ENCODE peak calls at places on chromosome 18, in seven cellular contexts. L is heart right ventricle, Z is prostate gland, F is upper lobe of right lung, T is heart left ventricle, D is colonic mucosa, K is adrenal gland. C is an unnamed sample.
A peak's percentile ranks its signal among the peaks of the same experiment; 100 is the strongest.

GRCh38 chr18:37497836-37498518 is 67.6 kb downstream of the CELF4 start:
- DNase-seq in K (no peak), L (no peak), D (no peak), F (no peak), T (no peak), Z (no peak), C (no peak)

GRCh38 chr18:6021341-6022088 is 126.2 kb upstream of the TMEM200C start:
- DNase-seq in D (no peak), Z (no peak), F (no peak), K (no peak), L (no peak), T (no peak), C (no peak)

GRCh38 chr18:22322251-22322691 is 95.4 kb downstream of the CTAGE1 start:
- DNase-seq in T (peak; percentile 61), K (peak; percentile 80), D (no peak), F (no peak), L (no peak), Z (no peak), C (no peak)

GRCh38 chr18:8358066-8358795 is 251.0 kb upstream of the RAB12 start:
- DNase-seq in F (no peak), D (no peak), Z (no peak), K (no peak), L (no peak), T (no peak), C (no peak)

GRCh38 chr18:54393648-54394294 is 36.1 kb downstream of the C18orf54 start:
- DNase-seq in L (no peak), T (no peak), F (no peak), Z (no peak), K (no peak), D (peak; percentile 41), C (no peak)

GRCh38 chr18:3604626-3605408 is 154.8 kb downstream of the TGIF1 start:
- DNase-seq in F (no peak), T (no peak), D (no peak), K (no peak), L (no peak), Z (no peak), C (no peak)

GRCh38 chr18:36638224-36638623 is 190.6 kb downstream of the TPGS2 start:
- DNase-seq in T (no peak), D (no peak), F (no peak), Z (no peak), K (no peak), L (no peak), C (no peak)

GRCh38 chr18:61749031-61749430 is 143.8 kb downstream of the RNF152 start:
- DNase-seq in L (no peak), F (no peak), Z (no peak), T (no peak), D (no peak), K (no peak), C (no peak)

GRCh38 chr18:34114996-34115395 is 109.7 kb downstream of the NOL4 start:
- DNase-seq in Z (no peak), L (no peak), K (no peak), D (no peak), F (no peak), T (no peak), C (no peak)

GRCh38 chr18:22667616-22668422 is 250.1 kb upstream of the CTAGE1 start:
- DNase-seq in Z (no peak), D (no peak), K (no peak), F (no peak), L (no peak), T (no peak), C (no peak)

GRCh38 chr18:78741381-78742340 is 238.0 kb upstream of the SALL3 start:
- DNase-seq in D (no peak), T (no peak), K (no peak), L (no peak), F (no peak), Z (no peak), C (no peak)

GRCh38 chr18:50340078-50340477 is 34.8 kb upstream of the SKA1 start:
- DNase-seq in D (no peak), Z (no peak), F (peak; percentile 62), K (no peak), T (no peak), L (no peak), C (no peak)

GRCh38 chr18:58596265-58596681 is 32.6 kb downstream of the ALPK2 start:
- DNase-seq in L (peak; percentile 31), F (no peak), T (peak; percentile 63), K (no peak), Z (no peak), D (no peak), C (peak; percentile 15)

GRCh38 chr18:76098728-76099514 is 396.1 kb downstream of the ZNF516 start:
- DNase-seq in L (no peak), K (no peak), D (no peak), F (no peak), T (no peak), Z (no peak), C (no peak)

GRCh38 chr18:52897611-52898010 is 557.6 kb downstream of the DCC start:
- DNase-seq in Z (no peak), D (no peak), T (no peak), F (no peak), K (no peak), L (no peak), C (no peak)

GRCh38 chr18:42041793-42042192 is 86.8 kb downstream of the PIK3C3 start:
- DNase-seq in T (no peak), L (no peak), Z (no peak), K (no peak), F (no peak), D (no peak), C (no peak)

GRCh38 chr18:26802330-26803200 is 62.9 kb downstream of the AQP4 start:
- DNase-seq in F (no peak), Z (no peak), L (no peak), K (no peak), T (no peak), D (no peak), C (no peak)

GRCh38 chr18:26424428-26425147 is 123.8 kb downstream of the KCTD1 start:
- DNase-seq in D (no peak), T (no peak), Z (no peak), L (no peak), F (no peak), K (no peak), C (no peak)

GRCh38 chr18:13006731-13007550 is 15.8 kb downstream of the CEP192 start:
- DNase-seq in T (no peak), K (no peak), Z (no peak), D (no peak), F (no peak), L (no peak), C (no peak)

GRCh38 chr18:12998332-12999060 is 7.3 kb downstream of the CEP192 start:
- DNase-seq in D (no peak), K (no peak), Z (no peak), L (no peak), T (no peak), F (no peak), C (no peak)

GRCh38 chr18:13005289-13005688 is 14.1 kb downstream of the CEP192 start:
- DNase-seq in D (no peak), Z (no peak), K (no peak), T (no peak), F (no peak), L (no peak), C (no peak)

GRCh38 chr18:13003466-13003896 is 12.3 kb downstream of the CEP192 start:
- DNase-seq in F (no peak), T (peak; percentile 35), K (no peak), L (no peak), D (peak; percentile 24), Z (peak; percentile 23), C (peak; percentile 34)

GRCh38 chr18:13004316-13004879 is 13.2 kb downstream of the CEP192 start:
- DNase-seq in L (no peak), D (no peak), F (no peak), T (no peak), Z (no peak), K (no peak), C (no peak)
- TF ChIP-seq CTCF in L (no peak), D (no peak), F (no peak), T (no peak), Z (no peak), K (no peak), C (no peak)

DNA sequence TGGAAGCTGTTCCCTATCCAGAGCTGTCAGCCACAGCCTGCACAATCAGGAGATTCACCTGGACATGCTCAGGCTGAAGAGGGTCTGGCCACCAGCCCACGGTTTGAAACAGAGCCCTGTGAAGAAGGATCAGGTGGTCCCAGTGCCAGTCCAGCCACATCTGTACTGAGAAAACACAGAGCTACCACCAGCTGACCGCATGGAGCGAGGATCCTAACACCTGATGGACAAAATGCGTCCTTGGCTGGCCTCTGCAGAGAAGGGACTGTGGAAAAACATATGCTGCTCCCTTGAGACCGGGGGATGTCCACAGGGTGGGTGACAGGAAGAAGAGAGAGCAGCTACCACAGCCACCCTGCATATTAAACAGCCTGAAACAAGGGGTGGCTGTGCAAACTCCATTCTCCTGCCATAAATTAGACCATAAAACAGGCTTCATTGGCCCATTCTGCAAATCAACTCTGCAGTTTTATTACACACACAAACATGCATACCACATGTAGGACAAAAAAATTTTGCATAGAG is 137.3 kb downstream of the BCL2 start:
- DNase-seq in D (peak; percentile 46), F (no peak), T (peak; percentile 47), Z (no peak), K (no peak), L (no peak), C (no peak)
- H3K4me1 ChIP-seq in D (peaks cover 36% of the 10 kb centered on the region), F (no peaks in the 10 kb centered on the region), T (no peaks in the 10 kb centered on the region), Z (peaks cover 9% of the 10 kb centered on the region), K (no peaks in the 10 kb centered on the region), L (peaks cover 15% of the 10 kb centered on the region), C (no peaks in the 10 kb centered on the region)

DNA sequence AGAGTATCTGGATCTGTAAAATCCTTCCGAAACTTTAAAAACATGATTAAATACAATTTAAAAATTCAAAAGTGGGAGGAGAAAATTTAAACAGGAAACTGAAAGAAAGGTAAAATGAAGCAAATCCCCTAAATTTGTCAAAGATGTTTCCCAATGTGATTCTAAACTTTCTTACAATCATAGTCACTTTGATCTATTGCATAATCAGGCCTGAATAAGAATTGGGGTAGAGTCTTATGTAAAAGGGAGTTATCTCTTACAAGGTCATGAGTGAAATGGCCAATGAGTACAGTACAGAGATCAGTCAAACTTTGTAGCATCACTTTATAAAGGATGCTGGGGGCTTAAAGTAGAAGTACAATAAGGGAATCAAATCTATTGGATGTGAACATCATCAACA is 1657.7 kb upstream of the CELF4 start:
- DNase-seq in L (no peak), K (no peak), Z (no peak), T (no peak), D (no peak), F (no peak), C (no peak)
- TF ChIP-seq CTCF in L (no peak), K (no peak), Z (no peak), T (no peak), D (no peak), F (no peak), C (no peak)

GRCh38 chr18:48944634-48945033 is 6.1 kb downstream of the SMAD7 start:
- DNase-seq in D (no peak), K (no peak), L (no peak), F (peak; percentile 60), T (no peak), Z (no peak), C (no peak)

GRCh38 chr18:48942554-48943261 is 8.1 kb downstream of the SMAD7 start:
- DNase-seq in L (no peak), Z (no peak), T (no peak), K (peak; percentile 54), D (no peak), F (peak; percentile 66), C (no peak)

GRCh38 chr18:48942086-48942485 is 8.7 kb downstream of the SMAD7 start:
- DNase-seq in T (no peak), K (no peak), Z (no peak), D (no peak), L (no peak), F (peak; percentile 46), C (no peak)

GRCh38 chr18:48943736-48944527 is 6.8 kb downstream of the SMAD7 start:
- DNase-seq in D (peak; percentile 46), L (no peak), Z (no peak), K (no peak), T (no peak), F (peak; percentile 57), C (no peak)

GRCh38 chr18:48943333-48943732 is 7.4 kb downstream of the SMAD7 start:
- DNase-seq in T (no peak), Z (no peak), D (no peak), F (peak; percentile 39), K (no peak), L (no peak), C (no peak)
- H3K4me1 ChIP-seq in T (peaks cover 77% of the 10 kb centered on the region), Z (peaks cover 51% of the 10 kb centered on the region), D (peaks cover 49% of the 10 kb centered on the region), F (peaks cover 97% of the 10 kb centered on the region), K (peaks cover 81% of the 10 kb centered on the region), L (peaks cover 98% of the 10 kb centered on the region), C (peaks cover 10% of the 10 kb centered on the region)